ENCODE peak calls at places on chromosome 18, in nine cellular contexts. M is heart left ventricle; P is GM23248; G is effector memory CD4-positive, alpha-beta T cell; D is CD4-positive, CD25-positive, alpha-beta regulatory T cell; T is transverse colon; N is lower lobe of right lung; W is PC-9; A is BE2C. E is an unnamed sample.

GRCh38 chr18:70046207-70046606 is 98.5 kb upstream of the CD226 start:
- DNase-seq in G (no peak), D (no peak), M (no peak), P (peak; percentile 86), W (no peak), A (no peak), N (no peak), T (no peak), E (no peak)

GRCh38 chr18:27839141-27839540 is 337.8 kb downstream of the CDH2 start:
- DNase-seq in M (no peak), W (no peak), N (no peak), D (no peak), G (no peak), A (no peak), P (peak; percentile 76), T (no peak), E (peak; percentile 4)

GRCh38 chr18:55515946-55516710 is 71.9 kb downstream of the TCF4 start:
- DNase-seq in P (peak; percentile 63), D (no peak), W (no peak), M (no peak), T (no peak), G (no peak), A (no peak), N (no peak), E (no peak)

GRCh38 chr18:3757361-3757760 is 307.4 kb downstream of the TGIF1 start:
- DNase-seq in W (no peak), M (no peak), N (no peak), D (no peak), P (peak; percentile 10), T (no peak), G (no peak), A (no peak), E (no peak)

GRCh38 chr18:28468903-28469302 is 292.0 kb upstream of the CDH2 start:
- DNase-seq in W (no peak), M (no peak), A (no peak), T (no peak), P (no peak), G (no peak), D (no peak), N (no peak), E (no peak)

GRCh38 chr18:8791171-8791651 is 85.9 kb downstream of the MTCL1 start:
- DNase-seq in P (peak; percentile 50), M (no peak), W (no peak), T (no peak), G (no peak), A (peak; percentile 39), D (no peak), N (no peak), E (no peak)

GRCh38 chr18:67515987-67516431 is 511 bp downstream of the DSEL start:
- DNase-seq in T (peak; percentile 84), M (peak; percentile 83), D (peak; percentile 51), P (peak; percentile 93), N (peak; percentile 90), G (peak; percentile 34), W (peak; percentile 84), A (peak; percentile 83), E (peak; percentile 78)

GRCh38 chr18:44955825-44956224 is 275.1 kb downstream of the SETBP1 start:
- DNase-seq in W (no peak), D (no peak), A (no peak), N (no peak), M (no peak), G (no peak), T (no peak), P (peak; percentile 32), E (no peak)

GRCh38 chr18:43780782-43781340 is 503.6 kb upstream of the SYT4 start:
- DNase-seq in D (no peak), P (peak; percentile 87), W (no peak), N (no peak), G (no peak), T (no peak), M (no peak), A (no peak), E (no peak)

GRCh38 chr18:2709316-2709715 is 53.8 kb downstream of the SMCHD1 start:
- DNase-seq in G (no peak), M (no peak), D (no peak), T (no peak), W (no peak), A (no peak), P (peak; percentile 2), N (no peak), E (no peak)

GRCh38 chr18:2706903-2707302 is 51.4 kb downstream of the SMCHD1 start:
- DNase-seq in A (no peak), M (no peak), N (no peak), T (no peak), D (no peak), W (no peak), P (no peak), G (no peak), E (no peak)

GRCh38 chr18:2704541-2704940 is 49.0 kb downstream of the SMCHD1 start:
- DNase-seq in M (no peak), G (no peak), T (no peak), P (no peak), N (no peak), D (no peak), A (no peak), W (no peak), E (no peak)

DNA sequence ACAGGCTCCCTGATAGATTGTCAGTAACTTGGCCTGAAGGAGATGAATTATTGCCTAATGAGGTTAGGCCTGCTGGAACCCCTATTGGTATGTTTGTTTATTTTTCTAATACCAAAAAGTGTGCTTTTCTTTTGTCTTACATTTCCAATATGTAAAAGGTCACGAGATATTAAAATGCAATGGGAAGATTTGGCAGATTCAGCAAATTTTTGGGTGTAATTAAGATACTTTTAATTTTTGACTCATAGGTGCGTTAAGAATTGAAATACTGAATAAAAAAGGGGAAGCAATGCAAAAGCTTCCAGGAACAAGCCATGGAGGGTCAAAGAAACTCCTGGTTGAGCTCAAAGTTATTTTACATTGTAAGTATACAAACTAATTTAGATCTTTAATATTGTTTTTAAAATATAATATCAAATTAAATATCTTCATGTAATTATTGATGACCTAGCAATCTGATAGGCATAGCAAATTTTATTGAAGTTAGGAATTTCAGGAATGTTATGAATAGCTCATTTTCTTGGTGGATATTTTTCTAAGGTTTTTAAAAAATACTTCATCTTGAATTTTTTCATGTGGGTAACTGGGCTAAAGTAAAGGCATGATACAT is 52.1 kb downstream of the SMCHD1 start:
- DNase-seq in W (no peak), M (no peak), P (no peak), D (no peak), A (no peak), G (no peak), N (no peak), T (no peak), E (no peak)
- H3K36me3 ChIP-seq in W (peaks cover 30% of the 10 kb centered on the region), M (peaks cover 98% of the 10 kb centered on the region), P (peaks cover 52% of the 10 kb centered on the region), D (peaks cover 96% of the 10 kb centered on the region), A (no peaks in the 10 kb centered on the region), G (peaks cover 92% of the 10 kb centered on the region), N (peaks cover 97% of the 10 kb centered on the region), T (no peaks in the 10 kb centered on the region), E (peaks cover 80% of the 10 kb centered on the region)

DNA sequence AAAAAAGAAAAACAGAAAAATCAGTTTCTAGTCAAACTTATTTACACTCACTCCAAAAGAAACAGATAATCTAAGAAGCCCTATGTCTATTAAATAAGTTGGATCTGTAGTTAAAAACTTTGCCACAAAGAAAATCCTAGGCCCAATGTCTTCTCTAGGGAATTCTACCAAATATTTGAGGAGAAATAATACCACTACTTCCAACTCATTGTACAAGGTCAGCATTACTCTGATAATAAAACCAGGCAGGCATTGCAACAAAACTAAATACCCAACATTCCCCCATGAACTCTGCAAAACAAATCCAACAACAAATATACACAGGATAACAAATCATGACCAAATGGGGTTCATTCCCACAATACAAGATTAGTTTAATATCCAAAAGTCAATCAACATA is 73.8 kb upstream of the ST8SIA5 start:
- DNase-seq in N (no peak), M (no peak), T (no peak), D (no peak), G (no peak), A (no peak), P (no peak), W (no peak), E (no peak)
- H3K36me3 ChIP-seq in N (peaks cover 47% of the 10 kb centered on the region), M (peaks cover 55% of the 10 kb centered on the region), T (peaks cover 2% of the 10 kb centered on the region), D (peaks cover 16% of the 10 kb centered on the region), G (peaks cover 13% of the 10 kb centered on the region), A (no peaks in the 10 kb centered on the region), P (peaks cover 36% of the 10 kb centered on the region), W (no peaks in the 10 kb centered on the region), E (peaks cover 10% of the 10 kb centered on the region)

GRCh38 chr18:31835528-31836138 is 75.0 kb upstream of the SLC25A52 start:
- DNase-seq in G (no peak), M (no peak), D (no peak), A (no peak), T (no peak), N (no peak), W (no peak), P (peak; percentile 44), E (no peak)

GRCh38 chr18:31830686-31831085 is 70.0 kb upstream of the SLC25A52 start:
- DNase-seq in T (no peak), N (no peak), W (no peak), P (no peak), G (no peak), A (no peak), M (no peak), D (no peak), E (no peak)

GRCh38 chr18:31828613-31829012 is 67.9 kb upstream of the SLC25A52 start:
- DNase-seq in T (no peak), N (no peak), A (no peak), P (no peak), D (no peak), W (no peak), G (no peak), M (no peak), E (no peak)

GRCh38 chr18:31837879-31838278 is 77.2 kb upstream of the SLC25A52 start:
- DNase-seq in T (no peak), P (no peak), M (no peak), D (no peak), W (no peak), G (no peak), N (no peak), A (no peak), E (no peak)

DNA sequence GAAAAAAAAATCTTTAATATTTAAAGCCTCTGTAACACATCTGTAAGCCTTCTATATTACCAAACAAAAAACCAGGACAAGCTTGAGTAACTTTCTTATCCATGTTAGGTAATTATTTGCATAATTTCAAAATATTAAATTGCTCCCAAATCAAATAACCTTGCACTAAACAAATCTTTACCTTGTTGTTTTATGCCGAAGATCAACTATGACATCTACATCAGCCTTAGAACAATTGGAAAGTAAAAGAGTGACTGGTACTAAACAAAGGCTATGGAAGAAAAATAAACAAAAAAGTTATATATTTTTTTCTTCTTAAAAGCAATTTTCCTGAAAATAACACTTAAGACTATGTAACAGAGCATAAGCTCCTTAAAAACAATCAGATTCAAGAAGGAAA is 71.2 kb upstream of the SLC25A52 start:
- DNase-seq in W (no peak), G (no peak), A (no peak), N (no peak), P (no peak), D (no peak), T (no peak), M (no peak), E (no peak)
- H3K36me3 ChIP-seq in W (no peaks in the 10 kb centered on the region), G (peaks cover 39% of the 10 kb centered on the region), A (no peaks in the 10 kb centered on the region), N (peaks cover 78% of the 10 kb centered on the region), P (peaks cover 27% of the 10 kb centered on the region), D (peaks cover 63% of the 10 kb centered on the region), T (no peaks in the 10 kb centered on the region), M (peaks cover 75% of the 10 kb centered on the region), E (no peaks in the 10 kb centered on the region)

DNA sequence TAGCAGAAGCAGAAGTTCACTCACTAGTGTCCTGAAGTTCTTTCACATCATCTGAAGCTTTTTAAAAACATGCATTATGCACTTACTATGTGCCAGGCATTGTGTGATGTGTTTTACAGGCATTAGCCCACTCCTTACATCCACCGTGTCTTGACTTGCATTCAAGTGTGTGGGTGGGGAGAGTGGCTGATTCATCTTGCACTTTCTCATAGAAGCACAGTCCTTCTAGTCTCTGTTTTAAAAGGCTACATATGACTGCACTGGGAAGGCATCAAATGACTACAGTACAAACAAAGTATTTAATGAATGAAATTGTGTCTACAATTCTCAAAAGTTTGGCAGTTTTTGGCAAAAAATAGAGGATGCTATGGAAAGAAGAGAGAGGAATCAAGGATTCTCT is 21.6 kb upstream of the DSC3 start:
- DNase-seq in W (no peak), N (no peak), M (no peak), T (no peak), G (no peak), P (no peak), A (no peak), D (no peak), E (no peak)
- H3K36me3 ChIP-seq in W (no peaks in the 10 kb centered on the region), N (peaks cover 6% of the 10 kb centered on the region), M (peaks cover 15% of the 10 kb centered on the region), T (no peaks in the 10 kb centered on the region), G (no peaks in the 10 kb centered on the region), P (no peaks in the 10 kb centered on the region), A (no peaks in the 10 kb centered on the region), D (no peaks in the 10 kb centered on the region), E (no peaks in the 10 kb centered on the region)